ENCODE peak calls at places on chromosomes 3 and 15, in nine cellular contexts. C is right lobe of liver, Q is transverse colon, F is psoas muscle, H is tibial artery, G is hepatocyte, A is fibroblast of lung, U is HCT116, E is stomach. X is an unnamed sample. For H3K9me3, the result is how much of the 10 kb centered on the place peaks cover.

GRCh38 chr3:146637871-146638270 is 32.7 kb upstream of the PLSCR5 start:
- DNase-seq in C (no peak), Q (no peak), F (no peak), H (no peak), G (no peak), A (peak), U (no peak), E (no peak), X (no peak)

GRCh38 chr3:119293761-119294401 is at the start of gene ARHGAP31:
- DNase-seq in C (peak), Q (peak), F (peak), H (peak), G (peak), A (peak), U (no peak), E (peak), X (peak)

GRCh38 chr15:75647370-75648155 is at the start of gene SNX33:
- DNase-seq in C (peak), Q (peak), F (peak), H (peak), G (peak), A (peak), U (no peak), E (peak), X (peak)

GRCh38 chr3:3927965-3928364 is 128.7 kb downstream of the LRRN1 start:
- DNase-seq in C (no peak), Q (no peak), F (no peak), H (no peak), G (no peak), A (no peak), U (no peak), E (no peak), X (no peak)

GRCh38 chr3:105334138-105334882 is 32.4 kb upstream of the ALCAM start:
- DNase-seq in C (no peak), Q (no peak), F (no peak), H (no peak), G (no peak), A (peak), U (no peak), E (no peak), X (no peak)

GRCh38 chr15:27850050-27850449 is 249.1 kb downstream of the OCA2 start:
- DNase-seq in C (no peak), Q (no peak), F (no peak), H (no peak), G (no peak), A (no peak), U (no peak), E (no peak), X (no peak)

GRCh38 chr15:65259367-65259781 is 27.3 kb downstream of the PARP16 start:
- DNase-seq in C (no peak), Q (peak), F (peak), H (peak), G (peak), A (no peak), U (no peak), E (no peak), X (peak)

GRCh38 chr3:185847506-185847905 is 22.7 kb upstream of the IGF2BP2 start:
- DNase-seq in C (no peak), Q (no peak), F (no peak), H (no peak), G (no peak), A (no peak), U (no peak), E (no peak), X (no peak)

GRCh38 chr15:92663250-92663951 is 7.8 kb upstream of the FAM174B start:
- DNase-seq in C (no peak), Q (no peak), F (no peak), H (no peak), G (no peak), A (no peak), U (no peak), E (no peak), X (no peak)

GRCh38 chr3:194141415-194142155 is 5.6 kb downstream of the HES1 start:
- DNase-seq in C (peak), Q (peak), F (peak), H (peak), G (peak), A (peak), U (peak), E (peak), X (peak)

GRCh38 chr3:122668930-122669730 is 11.5 kb upstream of the PARP14 start:
- DNase-seq in C (no peak), Q (no peak), F (no peak), H (no peak), G (peak), A (peak), U (peak), E (no peak), X (no peak)

GRCh38 chr3:65758871-65759598 is 279.7 kb downstream of the MAGI1 start:
- DNase-seq in C (no peak), Q (no peak), F (no peak), H (no peak), G (no peak), A (peak), U (no peak), E (no peak), X (no peak)

GRCh38 chr3:24565053-24565452 is 70.4 kb upstream of the THRB start:
- DNase-seq in C (no peak), Q (no peak), F (no peak), H (no peak), G (no peak), A (no peak), U (no peak), E (no peak), X (no peak)

GRCh38 chr3:27484002-27484844 is at the start of gene SLC4A7:
- DNase-seq in C (peak), Q (peak), F (peak), H (peak), G (peak), A (peak), U (peak), E (peak), X (peak)

GRCh38 chr3:39531681-39532080 is 64.2 kb downstream of the MOBP start:
- DNase-seq in C (no peak), Q (no peak), F (no peak), H (no peak), G (peak), A (peak), U (peak), E (no peak), X (no peak)

GRCh38 chr15:66862878-66863335 is 160.9 kb downstream of the SMAD6 start:
- DNase-seq in C (peak), Q (peak), F (peak), H (peak), G (peak), A (peak), U (peak), E (peak), X (peak)

GRCh38 chr3:38543602-38544001 is 47.5 kb downstream of the EXOG start:
- DNase-seq in C (no peak), Q (no peak), F (no peak), H (no peak), G (no peak), A (no peak), U (no peak), E (no peak), X (no peak)

GRCh38 chr15:85854345-85855097 is 59.8 kb upstream of the KLHL25 start:
- DNase-seq in C (peak), Q (peak), F (no peak), H (no peak), G (peak), A (peak), U (peak), E (no peak), X (no peak)

GRCh38 chr3:159764211-159765024 is 224.2 kb upstream of the IL12A start:
- DNase-seq in C (peak), Q (peak), F (peak), H (peak), G (peak), A (peak), U (no peak), E (no peak), X (peak)

GRCh38 chr3:37418357-37418756 is 244.0 kb upstream of the LRRFIP2 start:
- DNase-seq in C (no peak), Q (no peak), F (no peak), H (no peak), G (no peak), A (no peak), U (no peak), E (no peak), X (no peak)

GRCh38 chr3:190616627-190617026 is 102.7 kb downstream of the IL1RAP start:
- DNase-seq in C (no peak), Q (no peak), F (no peak), H (no peak), G (no peak), A (peak), U (no peak), E (no peak), X (no peak)

GRCh38 chr3:49805884-49806701 is 3.0 kb downstream of the INKA1 start:
- DNase-seq in C (no peak), Q (peak), F (peak), H (no peak), G (peak), A (no peak), U (no peak), E (no peak), X (peak)

GRCh38 chr3:125401402-125401801 is 26.3 kb upstream of the ZNF148 start:
- DNase-seq in C (no peak), Q (no peak), F (no peak), H (no peak), G (no peak), A (peak), U (no peak), E (no peak), X (no peak)

GRCh38 chr3:122635789-122636188 is 44.9 kb upstream of the PARP14 start:
- DNase-seq in C (no peak), Q (no peak), F (no peak), H (no peak), G (no peak), A (peak), U (peak), E (no peak), X (no peak)

GRCh38 chr3:187807086-187807862 is 62.0 kb upstream of the BCL6 start:
- DNase-seq in C (no peak), Q (no peak), F (no peak), H (no peak), G (peak), A (peak), U (no peak), E (no peak), X (no peak)

GRCh38 chr3:120017692-120018091 is 76.6 kb downstream of the GSK3B start:
- DNase-seq in C (no peak), Q (no peak), F (no peak), H (no peak), G (no peak), A (no peak), U (no peak), E (no peak), X (no peak)

DNA sequence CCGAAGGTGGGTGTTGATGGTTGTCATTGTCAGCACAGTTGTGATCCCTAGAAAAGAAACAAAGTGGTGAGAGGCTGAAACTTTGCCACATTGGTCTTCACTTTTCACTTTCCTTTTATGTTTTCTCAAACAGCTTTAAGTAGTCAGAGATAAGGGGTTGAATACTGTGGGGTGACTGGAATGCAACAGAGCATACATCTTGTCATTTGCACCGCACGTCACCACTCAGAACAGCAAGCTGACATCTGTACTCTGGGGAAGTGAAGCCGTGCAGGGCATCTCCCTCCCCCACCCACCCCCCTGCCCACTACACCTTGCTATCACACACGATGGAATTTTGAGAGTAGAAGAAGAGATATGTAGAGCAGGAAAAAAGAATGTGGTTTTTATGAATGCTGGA is 211.7 kb downstream of the GABRB3 start:
- DNase-seq in C (no peak), Q (no peak), F (no peak), H (no peak), G (no peak), A (no peak), U (no peak), E (no peak), X (no peak)
- H3K9me3 ChIP-seq in C (under half), Q (under half), F (under half), H (under half), G (under half), A (under half), U (under half), E (under half), X (under half)

DNA sequence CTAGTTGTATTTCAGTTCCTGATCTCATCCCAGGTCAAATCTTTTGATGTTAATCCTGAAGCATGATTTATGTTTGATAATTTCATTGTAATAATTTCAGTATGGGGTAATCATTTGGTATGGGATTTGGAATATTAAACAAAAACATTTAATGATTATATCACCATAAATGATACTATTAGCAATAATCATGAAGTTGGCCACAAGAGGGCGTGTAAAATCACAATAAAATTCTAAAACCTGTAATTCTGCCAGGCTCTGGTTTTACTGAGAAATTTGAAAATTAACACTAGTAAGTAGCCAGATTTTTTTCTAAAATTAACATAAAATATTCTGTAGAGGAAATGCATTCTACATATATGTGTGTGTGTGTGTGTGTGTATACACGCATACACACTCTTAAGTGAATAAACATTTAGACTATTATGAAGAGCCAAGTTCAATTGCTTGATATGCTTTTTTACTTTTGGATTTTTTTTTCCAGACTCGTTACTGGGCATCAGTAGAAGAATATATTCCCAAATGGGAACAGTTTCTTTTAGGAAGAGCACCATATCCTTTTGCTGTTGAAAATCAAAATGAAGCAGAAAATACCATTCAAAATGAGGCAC is 40.5 kb downstream of the FEZF2 start:
- DNase-seq in C (no peak), Q (no peak), F (no peak), H (no peak), G (peak), A (peak), U (peak), E (no peak), X (no peak)
- TF ChIP-seq CTCF in C (peak), Q (peak), F (peak), H (peak), G (peak), A (peak), U (peak), E (peak), X (peak)

GRCh38 chr3:482479-482878 is 285.9 kb downstream of the CHL1 start:
- DNase-seq in C (no peak), Q (no peak), F (no peak), H (no peak), G (no peak), A (no peak), U (no peak), E (no peak), X (no peak)
- H3K9me3 ChIP-seq in C (under half), Q (under half), F (under half), H (under half), G (under half), A (under half), U (under half), E (under half), X (under half)

DNA sequence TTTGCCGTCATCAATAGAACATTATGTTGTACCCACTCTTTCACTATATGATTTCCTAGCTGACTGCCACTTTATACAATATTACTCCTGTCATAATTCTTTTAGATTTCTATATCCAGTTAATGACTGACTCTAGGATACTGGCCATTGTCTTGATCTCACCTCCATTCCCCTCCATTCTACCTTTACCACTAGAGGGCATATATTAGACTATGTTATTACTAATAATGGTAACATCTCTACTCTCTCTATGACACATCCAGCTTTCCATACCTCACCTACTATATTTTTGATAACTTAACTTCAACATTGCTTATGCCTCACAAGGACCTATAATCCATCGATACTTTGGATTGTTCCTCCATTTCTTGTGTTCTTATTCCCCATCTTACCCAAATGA is 31.4 kb upstream of the POU1F1 start:
- DNase-seq in C (no peak), Q (no peak), F (no peak), H (no peak), G (no peak), A (no peak), U (no peak), E (no peak), X (no peak)
- TF ChIP-seq CTCF in C (peak), Q (no peak), F (no peak), H (no peak), G (peak), A (no peak), U (no peak), E (no peak), X (no peak)

GRCh38 chr15:24068102-24068501 is 381.0 kb upstream of the NDN start:
- DNase-seq in C (peak), Q (peak), F (no peak), H (no peak), G (peak), A (no peak), U (no peak), E (no peak), X (no peak)
- H3K9me3 ChIP-seq in C (under half), Q (under half), F (under half), H (under half), G (under half), A (under half), U (under half), E (under half), X (under half)